ENCODE peak calls at places on chromosome 2, in seven cellular contexts. H, B, P, O, C, D and A are unnamed samples.

GRCh38 chr2:29011650-29012060 is 30.6 kb downstream of the TOGARAM2 start:
- DNase-seq in H (no peak), B (no peak), P (no peak), O (peak; percentile 99), C (no peak), D (no peak), A (peak; percentile 92)

GRCh38 chr2:130370490-130370889 is 14.6 kb downstream of the PTPN18 start:
- DNase-seq in H (no peak), B (no peak), P (no peak), O (no peak), C (no peak), D (no peak), A (no peak)

GRCh38 chr2:178860551-178860950 is 53.3 kb upstream of the TTN start:
- DNase-seq in H (no peak), B (no peak), P (no peak), O (peak; percentile 84), C (no peak), D (no peak), A (peak; percentile 68)

GRCh38 chr2:105627530-105627929 is 117.2 kb upstream of the NCK2 start:
- DNase-seq in H (no peak), B (no peak), P (peak; percentile 7), O (no peak), C (no peak), D (no peak), A (no peak)

GRCh38 chr2:74554821-74555531 is 456 bp downstream of the DOK1 start:
- DNase-seq in H (peak; percentile 66), B (no peak), P (no peak), O (no peak), C (no peak), D (peak; percentile 86), A (peak; percentile 81)

GRCh38 chr2:170073288-170073687 is 104.7 kb upstream of the MYO3B start:
- DNase-seq in H (no peak), B (no peak), P (peak; percentile 44), O (peak; percentile 27), C (peak; percentile 58), D (no peak), A (peak; percentile 73)

GRCh38 chr2:65530547-65531320 is 98.3 kb upstream of the SPRED2 start:
- DNase-seq in H (no peak), B (no peak), P (no peak), O (no peak), C (peak; percentile 87), D (no peak), A (no peak)

GRCh38 chr2:232540441-232541041 is 1.0 kb downstream of the CHRNG start:
- DNase-seq in H (no peak), B (no peak), P (no peak), O (peak; percentile 46), C (no peak), D (peak; percentile 49), A (peak; percentile 36)

GRCh38 chr2:64978514-64979268 is 10.5 kb upstream of the SLC1A4 start:
- DNase-seq in H (peak; percentile 50), B (no peak), P (no peak), O (peak; percentile 39), C (peak; percentile 60), D (no peak), A (no peak)

GRCh38 chr2:215423234-215423633 is 12.6 kb downstream of the FN1 start:
- DNase-seq in H (no peak), B (no peak), P (no peak), O (no peak), C (no peak), D (no peak), A (no peak)

GRCh38 chr2:175233135-175233719 is 51.7 kb upstream of the ATP5MC3 start:
- DNase-seq in H (no peak), B (no peak), P (no peak), O (no peak), C (peak; percentile 90), D (no peak), A (no peak)

GRCh38 chr2:50614056-50614455 is 417.9 kb downstream of the NRXN1 start:
- DNase-seq in H (no peak), B (no peak), P (no peak), O (no peak), C (peak; percentile 40), D (no peak), A (no peak)

GRCh38 chr2:227908266-227909054 is 37.0 kb downstream of the DAW1 start:
- DNase-seq in H (no peak), B (no peak), P (no peak), O (no peak), C (peak; percentile 77), D (no peak), A (no peak)

GRCh38 chr2:43159797-43160196 is 66.6 kb downstream of the ZFP36L2 start:
- DNase-seq in H (no peak), B (no peak), P (no peak), O (no peak), C (no peak), D (no peak), A (peak; percentile 22)

DNA sequence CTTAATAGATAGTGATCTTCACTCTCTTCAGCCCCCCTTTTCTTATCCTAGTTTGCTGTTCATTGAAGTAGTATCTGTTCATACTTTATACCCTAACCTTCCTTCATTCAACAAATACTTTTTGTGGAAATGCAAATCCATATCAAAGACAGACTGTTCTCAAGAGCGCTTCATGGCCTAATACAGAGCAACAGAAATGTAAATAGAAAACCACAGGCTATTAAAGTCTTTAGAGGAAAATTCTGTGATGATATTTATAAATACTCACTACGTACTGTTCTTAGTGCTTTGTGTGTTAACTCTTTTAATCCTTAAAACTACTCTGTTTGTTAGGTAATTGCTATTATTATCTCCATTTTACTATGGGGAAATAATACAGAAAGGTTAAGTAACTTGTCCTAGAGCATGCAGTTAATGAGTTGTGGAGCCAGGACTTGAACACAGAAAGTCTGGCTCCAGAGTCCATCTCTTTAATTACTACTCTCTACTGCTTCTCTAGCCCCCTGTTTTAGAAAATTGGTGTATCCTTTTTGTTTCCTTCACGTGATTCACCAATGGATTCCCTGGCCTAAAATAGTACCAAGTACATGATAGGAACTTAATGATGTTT is 2.9 kb downstream of the MDH1 start:
- DNase-seq in H (no peak), B (no peak), P (no peak), O (no peak), C (no peak), D (no peak), A (no peak)
- H3K27ac ChIP-seq in H (no peak overlapping the region), B (no peak overlapping the region), P (no peak overlapping the region), O (peak overlapping the region; percentile 86), C (no peak overlapping the region), D (no peak overlapping the region), A (no peak overlapping the region)

GRCh38 chr2:1676091-1676912 is 68.0 kb downstream of the PXDN start:
- DNase-seq in H (no peak), B (no peak), P (no peak), O (no peak), C (no peak), D (no peak), A (no peak)
- H3K27ac ChIP-seq in H (no peak overlapping the region), B (no peak overlapping the region), P (no peak overlapping the region), O (no peak overlapping the region), C (peak overlapping the region; percentile 84), D (no peak overlapping the region), A (no peak overlapping the region)

DNA sequence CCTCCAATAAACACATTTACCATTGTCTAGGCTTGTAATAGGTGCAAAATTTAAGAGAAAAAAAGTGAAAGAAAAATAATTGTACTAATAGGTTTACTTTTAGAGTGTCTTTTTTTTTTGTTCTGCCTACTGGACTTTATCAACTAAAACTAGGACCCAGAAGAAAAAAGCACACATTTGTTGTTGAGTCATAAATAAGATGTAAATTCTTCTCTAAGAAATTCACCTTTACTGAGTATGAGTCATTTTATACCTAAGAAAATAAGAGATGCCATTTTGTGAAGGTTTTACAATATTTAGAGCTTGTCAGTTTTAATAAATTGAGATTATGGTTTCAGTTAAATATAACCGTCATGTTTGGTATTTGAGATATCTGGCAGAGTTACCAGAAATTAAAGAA is 19.2 kb downstream of the FARP2 start:
- DNase-seq in H (no peak), B (no peak), P (no peak), O (no peak), C (peak; percentile 27), D (no peak), A (no peak)
- H3K27ac ChIP-seq in H (no peak overlapping the region), B (no peak overlapping the region), P (no peak overlapping the region), O (no peak overlapping the region), C (peak overlapping the region; percentile 22), D (no peak overlapping the region), A (no peak overlapping the region)

GRCh38 chr2:240436626-240437180 is 1.2 kb downstream of the GPC1 start:
- DNase-seq in H (peak; percentile 70), B (no peak), P (no peak), O (peak; percentile 42), C (peak; percentile 18), D (no peak), A (peak; percentile 69)
- H3K27ac ChIP-seq in H (no peak overlapping the region), B (no peak overlapping the region), P (no peak overlapping the region), O (peak overlapping the region; percentile 93), C (no peak overlapping the region), D (no peak overlapping the region), A (peak overlapping the region; percentile 21)

GRCh38 chr2:108199726-108200125 is 40.0 kb upstream of the SULT1C3 start:
- DNase-seq in H (no peak), B (no peak), P (no peak), O (no peak), C (peak; percentile 60), D (no peak), A (no peak)
- H3K27ac ChIP-seq in H (no peak overlapping the region), B (no peak overlapping the region), P (no peak overlapping the region), O (no peak overlapping the region), C (no peak overlapping the region), D (no peak overlapping the region), A (no peak overlapping the region)

GRCh38 chr2:237254911-237255578 is 158.9 kb downstream of the COL6A3 start:
- DNase-seq in H (no peak), B (no peak), P (no peak), O (no peak), C (peak; percentile 63), D (no peak), A (no peak)
- H3K27ac ChIP-seq in H (no peak overlapping the region), B (no peak overlapping the region), P (no peak overlapping the region), O (peak overlapping the region; percentile 58), C (peak overlapping the region; percentile 88), D (no peak overlapping the region), A (no peak overlapping the region)

DNA sequence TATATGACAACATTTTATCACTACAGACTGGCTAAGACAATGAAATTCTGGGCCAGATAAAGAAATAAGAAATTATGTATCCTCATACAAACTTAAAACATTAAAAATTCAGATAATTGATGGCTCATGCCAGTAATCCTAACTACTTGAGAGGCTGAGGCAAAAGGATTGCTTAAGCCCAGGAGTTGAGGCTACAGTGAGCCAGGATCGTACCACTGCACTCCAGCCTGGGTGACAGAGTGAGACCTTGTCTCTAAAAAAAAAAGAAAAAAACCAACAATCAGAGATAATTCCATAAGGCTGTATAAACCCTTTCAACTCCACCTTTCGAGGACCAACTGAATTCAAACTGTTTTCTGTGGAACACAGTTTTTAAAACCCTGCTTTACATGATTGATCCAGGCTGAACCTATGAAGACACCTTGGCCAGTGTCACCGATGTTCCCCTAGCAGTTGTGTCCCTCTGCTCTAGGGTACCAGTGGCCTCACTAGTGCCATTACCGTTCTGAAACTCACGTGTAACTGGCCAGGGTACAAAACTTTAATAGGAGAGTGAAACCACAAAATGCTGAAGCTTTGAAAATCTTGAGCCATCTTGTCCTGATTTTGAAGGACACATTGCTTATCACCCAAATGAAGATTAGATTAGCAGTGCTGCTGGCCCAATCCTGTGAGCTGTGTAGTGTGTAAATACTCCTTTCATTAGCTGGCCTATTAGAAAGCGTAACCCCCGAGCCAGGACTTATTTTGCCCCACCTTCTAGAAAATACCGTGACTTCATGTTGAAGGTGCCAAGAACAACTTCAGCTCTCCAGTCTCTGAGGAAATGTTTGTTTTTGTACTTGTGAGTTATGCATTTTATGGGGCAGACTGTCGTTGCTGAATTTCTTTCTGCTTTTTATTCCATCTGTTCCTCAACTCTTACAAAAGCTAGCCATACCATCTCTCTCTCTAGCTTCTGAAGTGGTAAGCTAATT is 148.0 kb upstream of the MAP3K20 start:
- DNase-seq in H (no peak), B (no peak), P (no peak), O (no peak), C (no peak), D (no peak), A (peak; percentile 43)
- H3K27ac ChIP-seq in H (no peak overlapping the region), B (no peak overlapping the region), P (no peak overlapping the region), O (peak overlapping the region; percentile 60), C (no peak overlapping the region), D (no peak overlapping the region), A (peak overlapping the region; percentile 92)

GRCh38 chr2:134124047-134124753 is 129.7 kb upstream of the MGAT5 start:
- DNase-seq in H (no peak), B (no peak), P (no peak), O (no peak), C (no peak), D (no peak), A (no peak)
- H3K27ac ChIP-seq in H (no peak overlapping the region), B (no peak overlapping the region), P (no peak overlapping the region), O (no peak overlapping the region), C (no peak overlapping the region), D (no peak overlapping the region), A (no peak overlapping the region)